ENCODE peak calls at places on chromosomes 13 and 19, in seven cellular contexts. One of them, this sample, is unnamed.

GRCh38 chr19:18723871-18724377 is 40.4 kb downstream of the CRTC1 start:
- DNase-seq in GM12878: no peak
- DNase-seq in HepG2: no peak
- DNase-seq in IMR-90: no peak
- DNase-seq in H1: no peak
- DNase-seq in A549: no peak
- DNase-seq in K562: no peak
- DNase-seq in this sample: no peak

GRCh38 chr19:16268676-16269319 is 55.8 kb upstream of the KLF2 start:
- DNase-seq in GM12878: no peak
- DNase-seq in HepG2: no peak
- DNase-seq in IMR-90: no peak
- DNase-seq in H1: no peak
- DNase-seq in A549: no peak
- DNase-seq in K562: no peak
- DNase-seq in this sample: no peak

GRCh38 chr13:29969286-29969685 is 118.9 kb upstream of the UBL3 start:
- DNase-seq in GM12878: no peak
- DNase-seq in HepG2: no peak
- DNase-seq in IMR-90: peak
- DNase-seq in H1: no peak
- DNase-seq in A549: no peak
- DNase-seq in K562: no peak
- DNase-seq in this sample: no peak

GRCh38 chr13:19681517-19681916 is 48.1 kb downstream of the MPHOSPH8 start:
- DNase-seq in GM12878: no peak
- DNase-seq in HepG2: no peak
- DNase-seq in IMR-90: peak
- DNase-seq in H1: no peak
- DNase-seq in A549: no peak
- DNase-seq in K562: no peak
- DNase-seq in this sample: no peak

GRCh38 chr13:97434417-97435296 is 688 bp downstream of the RAP2A start:
- DNase-seq in GM12878: no peak
- DNase-seq in HepG2: no peak
- DNase-seq in IMR-90: peak
- DNase-seq in H1: no peak
- DNase-seq in A549: peak
- DNase-seq in K562: no peak
- DNase-seq in this sample: no peak

GRCh38 chr19:3604987-3605343 is 1.7 kb downstream of the TBXA2R start:
- DNase-seq in GM12878: peak
- DNase-seq in HepG2: no peak
- DNase-seq in IMR-90: no peak
- DNase-seq in H1: no peak
- DNase-seq in A549: no peak
- DNase-seq in K562: no peak
- DNase-seq in this sample: no peak

GRCh38 chr19:15418588-15419412 is at the start of gene AKAP8L:
- DNase-seq in GM12878: peak
- DNase-seq in HepG2: peak
- DNase-seq in IMR-90: peak
- DNase-seq in H1: peak
- DNase-seq in A549: peak
- DNase-seq in K562: peak
- DNase-seq in this sample: peak

GRCh38 chr19:35545001-35545854 is at the start of gene TMEM147:
- DNase-seq in GM12878: no peak
- DNase-seq in HepG2: peak
- DNase-seq in IMR-90: peak
- DNase-seq in H1: peak
- DNase-seq in A549: peak
- DNase-seq in K562: peak
- DNase-seq in this sample: peak

GRCh38 chr19:46970815-46971214 is 48.8 kb upstream of the NPAS1 start:
- DNase-seq in GM12878: no peak
- DNase-seq in HepG2: no peak
- DNase-seq in IMR-90: peak
- DNase-seq in H1: no peak
- DNase-seq in A549: no peak
- DNase-seq in K562: no peak
- DNase-seq in this sample: peak

GRCh38 chr13:79681069-79681468 is 200.1 kb downstream of the NDFIP2 start:
- DNase-seq in GM12878: no peak
- DNase-seq in HepG2: no peak
- DNase-seq in IMR-90: no peak
- DNase-seq in H1: no peak
- DNase-seq in A549: no peak
- DNase-seq in K562: no peak
- DNase-seq in this sample: no peak

GRCh38 chr13:75305057-75305456 is 176.9 kb downstream of the TBC1D4 start:
- DNase-seq in GM12878: no peak
- DNase-seq in HepG2: no peak
- DNase-seq in IMR-90: no peak
- DNase-seq in H1: no peak
- DNase-seq in A549: no peak
- DNase-seq in K562: peak
- DNase-seq in this sample: no peak

GRCh38 chr19:39127812-39128510 is 2.4 kb downstream of the PAK4 start:
- DNase-seq in GM12878: no peak
- DNase-seq in HepG2: no peak
- DNase-seq in IMR-90: no peak
- DNase-seq in H1: no peak
- DNase-seq in A549: no peak
- DNase-seq in K562: no peak
- DNase-seq in this sample: no peak

GRCh38 chr13:39373108-39373507 is 229.9 kb downstream of the LHFPL6 start:
- DNase-seq in GM12878: no peak
- DNase-seq in HepG2: no peak
- DNase-seq in IMR-90: no peak
- DNase-seq in H1: no peak
- DNase-seq in A549: no peak
- DNase-seq in K562: no peak
- DNase-seq in this sample: no peak

GRCh38 chr19:53519431-53519830 is 18.5 kb upstream of the ZNF331 start:
- DNase-seq in GM12878: no peak
- DNase-seq in HepG2: no peak
- DNase-seq in IMR-90: no peak
- DNase-seq in H1: no peak
- DNase-seq in A549: no peak
- DNase-seq in K562: no peak
- DNase-seq in this sample: no peak

GRCh38 chr19:48171584-48172170 is 1.2 kb downstream of the ZSWIM9 start:
- DNase-seq in GM12878: no peak
- DNase-seq in HepG2: no peak
- DNase-seq in IMR-90: no peak
- DNase-seq in H1: no peak
- DNase-seq in A549: no peak
- DNase-seq in K562: no peak
- DNase-seq in this sample: no peak

GRCh38 chr13:80118099-80118498 is 222.8 kb downstream of the SPRY2 start:
- DNase-seq in GM12878: no peak
- DNase-seq in HepG2: no peak
- DNase-seq in IMR-90: no peak
- DNase-seq in H1: no peak
- DNase-seq in A549: no peak
- DNase-seq in K562: no peak
- DNase-seq in this sample: no peak

GRCh38 chr13:39100996-39101751 is 62.9 kb downstream of the NHLRC3 start:
- DNase-seq in GM12878: no peak
- DNase-seq in HepG2: no peak
- DNase-seq in IMR-90: no peak
- DNase-seq in H1: no peak
- DNase-seq in A549: no peak
- DNase-seq in K562: no peak
- DNase-seq in this sample: no peak

GRCh38 chr19:18233224-18233825 is 7.1 kb upstream of the PDE4C start:
- DNase-seq in GM12878: no peak
- DNase-seq in HepG2: peak
- DNase-seq in IMR-90: peak
- DNase-seq in H1: no peak
- DNase-seq in A549: peak
- DNase-seq in K562: peak
- DNase-seq in this sample: no peak

DNA sequence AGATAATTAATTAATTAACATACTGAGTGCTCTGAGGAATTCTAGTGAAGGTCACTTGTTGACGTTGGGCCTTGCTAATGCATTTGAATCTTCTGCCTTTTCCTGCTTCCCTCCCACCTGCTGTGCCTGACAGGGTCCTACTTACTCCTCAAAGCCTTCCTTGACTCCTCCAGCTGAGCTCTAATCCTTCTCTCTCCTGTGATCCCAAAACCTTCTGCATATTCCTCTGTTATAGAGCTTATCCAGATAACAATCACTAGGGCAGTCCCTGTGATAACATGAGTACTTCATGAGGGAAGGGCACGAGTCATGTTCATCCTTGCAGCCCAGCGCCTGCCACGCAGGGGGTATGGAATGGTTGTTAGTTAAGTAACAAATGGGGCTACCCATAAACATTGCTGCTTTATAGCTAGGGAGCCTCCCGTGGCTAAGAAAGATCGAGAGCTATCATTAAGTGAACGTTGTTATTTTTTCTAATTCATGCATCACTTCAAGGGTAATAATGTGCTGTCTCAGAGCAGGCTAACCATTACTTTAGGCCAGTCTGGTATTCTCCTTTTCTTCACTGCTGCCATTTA is 19.1 kb upstream of the SPATA13 start:
- DNase-seq in GM12878: no peak
- DNase-seq in HepG2: no peak
- DNase-seq in IMR-90: peak
- DNase-seq in H1: no peak
- DNase-seq in A549: no peak
- DNase-seq in K562: no peak
- DNase-seq in this sample: no peak
- TF ChIP-seq CEBPB in GM12878: no peak
- TF ChIP-seq CEBPB in HepG2: no peak
- TF ChIP-seq CEBPB in IMR-90: no peak
- TF ChIP-seq CEBPB in H1: no peak
- TF ChIP-seq CEBPB in A549: no peak
- TF ChIP-seq CEBPB in K562: no peak
- TF ChIP-seq CEBPB in this sample: no peak

DNA sequence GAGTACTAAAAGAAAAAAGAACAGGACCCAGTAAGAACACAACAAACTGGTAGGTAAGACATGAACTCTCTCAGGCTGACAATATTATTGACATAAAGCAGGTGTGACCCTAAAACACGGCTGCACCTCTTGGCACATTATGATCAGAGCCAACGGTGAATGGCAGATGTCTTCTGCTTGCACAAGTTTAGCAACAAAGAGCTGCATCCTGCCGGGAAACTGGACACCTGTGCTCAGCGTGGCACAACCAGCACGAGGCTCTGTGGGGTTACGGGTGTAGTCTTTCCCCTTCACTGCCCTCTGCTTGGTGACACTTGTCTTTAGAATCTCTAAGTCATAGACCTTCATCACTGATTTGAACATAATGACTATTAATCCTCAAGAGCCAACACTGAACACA is 97.9 kb downstream of the DOCK9 start:
- DNase-seq in GM12878: no peak
- DNase-seq in HepG2: no peak
- DNase-seq in IMR-90: no peak
- DNase-seq in H1: no peak
- DNase-seq in A549: no peak
- DNase-seq in K562: no peak
- DNase-seq in this sample: no peak
- TF ChIP-seq CEBPB in GM12878: no peak
- TF ChIP-seq CEBPB in HepG2: no peak
- TF ChIP-seq CEBPB in IMR-90: no peak
- TF ChIP-seq CEBPB in H1: no peak
- TF ChIP-seq CEBPB in A549: no peak
- TF ChIP-seq CEBPB in K562: no peak
- TF ChIP-seq CEBPB in this sample: no peak

GRCh38 chr19:30284885-30285284 is 87.3 kb upstream of the ZNF536 start:
- DNase-seq in GM12878: no peak
- DNase-seq in HepG2: no peak
- DNase-seq in IMR-90: no peak
- DNase-seq in H1: no peak
- DNase-seq in A549: no peak
- DNase-seq in K562: no peak
- DNase-seq in this sample: no peak

GRCh38 chr19:30286378-30286777 is 85.8 kb upstream of the ZNF536 start:
- DNase-seq in GM12878: no peak
- DNase-seq in HepG2: no peak
- DNase-seq in IMR-90: no peak
- DNase-seq in H1: no peak
- DNase-seq in A549: no peak
- DNase-seq in K562: no peak
- DNase-seq in this sample: no peak

GRCh38 chr19:30281903-30282302 is 90.3 kb upstream of the ZNF536 start:
- DNase-seq in GM12878: no peak
- DNase-seq in HepG2: no peak
- DNase-seq in IMR-90: no peak
- DNase-seq in H1: no peak
- DNase-seq in A549: no peak
- DNase-seq in K562: no peak
- DNase-seq in this sample: no peak

GRCh38 chr19:30284209-30284608 is 88.0 kb upstream of the ZNF536 start:
- DNase-seq in GM12878: no peak
- DNase-seq in HepG2: no peak
- DNase-seq in IMR-90: no peak
- DNase-seq in H1: no peak
- DNase-seq in A549: no peak
- DNase-seq in K562: no peak
- DNase-seq in this sample: no peak

DNA sequence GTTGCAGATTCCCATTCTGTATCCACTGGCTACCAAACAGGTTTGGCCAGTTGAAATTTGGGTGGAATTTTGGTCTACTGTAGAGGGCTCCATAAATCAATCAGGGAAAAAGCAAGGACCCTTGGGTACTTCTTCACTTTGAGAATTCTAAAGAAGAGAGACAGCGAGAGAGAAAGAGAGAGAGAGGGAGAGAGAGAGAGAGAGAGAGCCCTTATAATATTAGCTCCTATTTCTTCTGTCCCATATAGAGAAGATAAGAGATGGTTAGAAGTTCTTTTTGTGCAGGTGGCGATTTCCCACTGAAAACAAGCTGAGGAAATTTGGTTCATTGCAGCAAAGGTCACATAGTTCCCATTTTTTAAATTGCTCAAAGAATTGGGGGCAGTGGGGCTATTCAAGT is 88.6 kb upstream of the ZNF536 start:
- DNase-seq in GM12878: no peak
- DNase-seq in HepG2: no peak
- DNase-seq in IMR-90: no peak
- DNase-seq in H1: no peak
- DNase-seq in A549: no peak
- DNase-seq in K562: no peak
- DNase-seq in this sample: no peak
- TF ChIP-seq CEBPB in GM12878: no peak
- TF ChIP-seq CEBPB in HepG2: no peak
- TF ChIP-seq CEBPB in IMR-90: no peak
- TF ChIP-seq CEBPB in H1: no peak
- TF ChIP-seq CEBPB in A549: no peak
- TF ChIP-seq CEBPB in K562: no peak
- TF ChIP-seq CEBPB in this sample: no peak

DNA sequence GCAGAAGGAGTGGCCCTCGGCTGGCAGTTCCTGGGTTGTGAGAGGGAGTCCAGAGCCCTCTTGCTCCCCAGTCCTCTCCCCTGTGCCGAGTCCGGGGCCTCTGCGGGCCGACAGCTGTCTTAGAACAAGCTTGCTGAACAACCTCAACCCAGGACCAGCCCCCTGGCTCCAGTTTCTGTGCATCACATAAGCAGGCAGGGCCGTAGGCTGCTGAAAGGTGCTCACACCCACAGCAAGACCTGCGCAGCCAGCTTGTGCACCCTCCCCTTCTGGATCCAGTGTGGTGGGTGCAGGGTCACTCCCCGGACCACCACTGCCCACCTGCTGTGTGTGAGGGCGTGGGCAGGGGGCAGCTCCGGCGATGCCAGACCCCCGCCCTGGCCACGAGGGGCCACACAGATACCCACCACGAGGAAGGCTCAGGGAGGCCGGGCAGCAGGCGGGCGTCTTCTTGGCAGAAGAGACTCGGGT is 25.2 kb upstream of the F7 start:
- DNase-seq in GM12878: no peak
- DNase-seq in HepG2: no peak
- DNase-seq in IMR-90: no peak
- DNase-seq in H1: no peak
- DNase-seq in A549: no peak
- DNase-seq in K562: no peak
- DNase-seq in this sample: no peak
- TF ChIP-seq CEBPB in GM12878: no peak
- TF ChIP-seq CEBPB in HepG2: no peak
- TF ChIP-seq CEBPB in IMR-90: no peak
- TF ChIP-seq CEBPB in H1: no peak
- TF ChIP-seq CEBPB in A549: no peak
- TF ChIP-seq CEBPB in K562: no peak
- TF ChIP-seq CEBPB in this sample: no peak

This sample was measured in HCT116.